ENCODE peak calls at places on chromosomes 1 and 21, in five cellular contexts. One of them, this sample, is unnamed.

GRCh38 chr21:31293986-31294385 is 50.1 kb downstream of the TIAM1 start:
- DNase-seq in nucleus accumbens: no peak
- DNase-seq in NCI-H1436: no peak
- DNase-seq in aorta: no peak
- DNase-seq in fibroblast of lung: peak; percentile 98
- DNase-seq in this sample: no peak

GRCh38 chr1:224252466-224252865 is 69.4 kb downstream of the DEGS1 start:
- DNase-seq in NCI-H1436: no peak
- DNase-seq in nucleus accumbens: no peak
- DNase-seq in aorta: no peak
- DNase-seq in fibroblast of lung: peak; percentile 24
- DNase-seq in this sample: no peak

GRCh38 chr1:115113781-115114180 is 24.5 kb upstream of the TSPAN2 start:
- DNase-seq in nucleus accumbens: no peak
- DNase-seq in NCI-H1436: no peak
- DNase-seq in aorta: no peak
- DNase-seq in fibroblast of lung: peak; percentile 42
- DNase-seq in this sample: no peak

GRCh38 chr1:86992790-86993189 is 78.4 kb downstream of the HS2ST1 start:
- DNase-seq in NCI-H1436: no peak
- DNase-seq in nucleus accumbens: no peak
- DNase-seq in fibroblast of lung: no peak
- DNase-seq in aorta: no peak
- DNase-seq in this sample: no peak

GRCh38 chr21:32249551-32250280 is 29.1 kb downstream of the MIS18A start:
- DNase-seq in aorta: no peak
- DNase-seq in fibroblast of lung: no peak
- DNase-seq in NCI-H1436: no peak
- DNase-seq in nucleus accumbens: no peak
- DNase-seq in this sample: no peak

GRCh38 chr1:3956527-3957170 is 56.6 kb upstream of the C1orf174 start:
- DNase-seq in nucleus accumbens: no peak
- DNase-seq in fibroblast of lung: no peak
- DNase-seq in NCI-H1436: no peak
- DNase-seq in aorta: no peak
- DNase-seq in this sample: no peak

GRCh38 chr1:118326960-118327629 is 142.1 kb upstream of the SPAG17 start:
- DNase-seq in aorta: no peak
- DNase-seq in fibroblast of lung: no peak
- DNase-seq in nucleus accumbens: no peak
- DNase-seq in NCI-H1436: no peak
- DNase-seq in this sample: no peak

GRCh38 chr1:4324621-4325020 is 329.8 kb upstream of the AJAP1 start:
- DNase-seq in aorta: no peak
- DNase-seq in NCI-H1436: no peak
- DNase-seq in nucleus accumbens: no peak
- DNase-seq in fibroblast of lung: no peak
- DNase-seq in this sample: no peak

GRCh38 chr1:65531972-65532570 is 111.6 kb downstream of the LEPR start:
- DNase-seq in NCI-H1436: no peak
- DNase-seq in aorta: no peak
- DNase-seq in nucleus accumbens: no peak
- DNase-seq in fibroblast of lung: no peak
- DNase-seq in this sample: no peak

GRCh38 chr21:38815060-38815405 is 9.3 kb downstream of the ETS2 start:
- DNase-seq in fibroblast of lung: peak; percentile 88
- DNase-seq in aorta: no peak
- DNase-seq in nucleus accumbens: no peak
- DNase-seq in NCI-H1436: no peak
- DNase-seq in this sample: no peak

GRCh38 chr1:13871413-13871812 is 171.4 kb downstream of the PRDM2 start:
- DNase-seq in aorta: no peak
- DNase-seq in nucleus accumbens: no peak
- DNase-seq in NCI-H1436: no peak
- DNase-seq in fibroblast of lung: no peak
- DNase-seq in this sample: no peak

GRCh38 chr1:85406887-85407593 is 57.9 kb downstream of the DDAH1 start:
- DNase-seq in nucleus accumbens: peak; percentile 52
- DNase-seq in NCI-H1436: no peak
- DNase-seq in fibroblast of lung: peak; percentile 97
- DNase-seq in aorta: no peak
- DNase-seq in this sample: no peak

GRCh38 chr1:45395051-45395450 is 54.8 kb upstream of the MUTYH start:
- DNase-seq in fibroblast of lung: no peak
- DNase-seq in NCI-H1436: no peak
- DNase-seq in nucleus accumbens: no peak
- DNase-seq in aorta: no peak
- DNase-seq in this sample: no peak

GRCh38 chr1:8122477-8123407 is 96.6 kb upstream of the ERRFI1 start:
- DNase-seq in NCI-H1436: no peak
- DNase-seq in nucleus accumbens: no peak
- DNase-seq in fibroblast of lung: peak; percentile 79
- DNase-seq in aorta: no peak
- DNase-seq in this sample: no peak

GRCh38 chr1:86137458-86137857 is 19.1 kb downstream of the COL24A1 start:
- DNase-seq in NCI-H1436: no peak
- DNase-seq in fibroblast of lung: peak; percentile 98
- DNase-seq in nucleus accumbens: no peak
- DNase-seq in aorta: no peak
- DNase-seq in this sample: no peak

GRCh38 chr1:53733975-53734649 is 4.9 kb downstream of the GLIS1 start:
- DNase-seq in NCI-H1436: no peak
- DNase-seq in nucleus accumbens: no peak
- DNase-seq in fibroblast of lung: peak; percentile 88
- DNase-seq in aorta: no peak
- DNase-seq in this sample: no peak

GRCh38 chr21:35579520-35580293 is 480.6 kb downstream of the SETD4 start:
- DNase-seq in fibroblast of lung: peak; percentile 32
- DNase-seq in NCI-H1436: no peak
- DNase-seq in aorta: no peak
- DNase-seq in nucleus accumbens: no peak
- DNase-seq in this sample: no peak

GRCh38 chr1:237760981-237761380 is 129.7 kb downstream of the ZP4 start:
- DNase-seq in nucleus accumbens: no peak
- DNase-seq in NCI-H1436: no peak
- DNase-seq in fibroblast of lung: no peak
- DNase-seq in aorta: no peak
- DNase-seq in this sample: no peak

GRCh38 chr1:71640131-71640530 is 559.3 kb upstream of the ZRANB2 start:
- DNase-seq in nucleus accumbens: no peak
- DNase-seq in aorta: no peak
- DNase-seq in NCI-H1436: no peak
- DNase-seq in fibroblast of lung: no peak
- DNase-seq in this sample: no peak

GRCh38 chr1:12454406-12455391 is 163.3 kb downstream of the DHRS3 start:
- DNase-seq in nucleus accumbens: no peak
- DNase-seq in aorta: no peak
- DNase-seq in NCI-H1436: no peak
- DNase-seq in fibroblast of lung: peak; percentile 94
- DNase-seq in this sample: no peak

GRCh38 chr1:174074757-174075156 is 52.6 kb upstream of the RC3H1 start:
- DNase-seq in fibroblast of lung: peak; percentile 30
- DNase-seq in nucleus accumbens: no peak
- DNase-seq in aorta: no peak
- DNase-seq in NCI-H1436: peak; percentile 20
- DNase-seq in this sample: no peak

GRCh38 chr1:228459091-228459993 is 27.8 kb upstream of the RNF187 start:
- DNase-seq in nucleus accumbens: peak; percentile 64
- DNase-seq in NCI-H1436: peak; percentile 78
- DNase-seq in fibroblast of lung: peak; percentile 75
- DNase-seq in aorta: peak; percentile 86
- DNase-seq in this sample: peak; percentile 15

GRCh38 chr1:29123871-29124365 is at the start of gene TMEM200B:
- DNase-seq in fibroblast of lung: no peak
- DNase-seq in aorta: peak; percentile 83
- DNase-seq in NCI-H1436: no peak
- DNase-seq in nucleus accumbens: no peak
- DNase-seq in this sample: no peak

GRCh38 chr1:46616277-46617107 is at the start of gene MOB3C:
- DNase-seq in NCI-H1436: no peak
- DNase-seq in aorta: peak; percentile 95
- DNase-seq in fibroblast of lung: peak; percentile 85
- DNase-seq in nucleus accumbens: peak; percentile 72
- DNase-seq in this sample: peak; percentile 65

GRCh38 chr1:41378999-41379740 is 17.9 kb downstream of the FOXO6 start:
- DNase-seq in NCI-H1436: peak; percentile 76
- DNase-seq in nucleus accumbens: no peak
- DNase-seq in aorta: no peak
- DNase-seq in fibroblast of lung: no peak
- DNase-seq in this sample: no peak

GRCh38 chr1:37634554-37635308 is at the start of gene RSPO1:
- DNase-seq in fibroblast of lung: peak; percentile 15
- DNase-seq in aorta: peak; percentile 80
- DNase-seq in nucleus accumbens: no peak
- DNase-seq in NCI-H1436: no peak
- DNase-seq in this sample: no peak

GRCh38 chr21:42424848-42425602 is 21.3 kb downstream of the UBASH3A start:
- DNase-seq in aorta: no peak
- DNase-seq in nucleus accumbens: no peak
- DNase-seq in NCI-H1436: no peak
- DNase-seq in fibroblast of lung: no peak
- DNase-seq in this sample: no peak

GRCh38 chr1:204709960-204710912 is 24.7 kb upstream of the LRRN2 start:
- DNase-seq in NCI-H1436: no peak
- DNase-seq in fibroblast of lung: no peak
- DNase-seq in aorta: no peak
- DNase-seq in nucleus accumbens: no peak
- DNase-seq in this sample: no peak

GRCh38 chr1:220527279-220528048 is 472 bp upstream of the MARK1 start:
- DNase-seq in nucleus accumbens: peak; percentile 68
- DNase-seq in fibroblast of lung: peak; percentile 34
- DNase-seq in aorta: peak; percentile 82
- DNase-seq in NCI-H1436: peak; percentile 74
- DNase-seq in this sample: peak; percentile 13

GRCh38 chr1:30191154-30191702 is 532.2 kb downstream of the MATN1 start:
- DNase-seq in nucleus accumbens: no peak
- DNase-seq in fibroblast of lung: peak; percentile 88
- DNase-seq in NCI-H1436: no peak
- DNase-seq in aorta: peak; percentile 76
- DNase-seq in this sample: no peak

GRCh38 chr1:143619851-143620250 is 351.9 kb downstream of the FAM72C start:
- DNase-seq in nucleus accumbens: no peak
- DNase-seq in aorta: no peak
- DNase-seq in NCI-H1436: no peak
- DNase-seq in fibroblast of lung: no peak
- DNase-seq in this sample: no peak

GRCh38 chr1:160293020-160293968 is 8.4 kb upstream of the PEX19 start:
- DNase-seq in NCI-H1436: no peak
- DNase-seq in aorta: no peak
- DNase-seq in nucleus accumbens: no peak
- DNase-seq in fibroblast of lung: no peak
- DNase-seq in this sample: no peak

GRCh38 chr1:67723620-67724019 is 38.6 kb downstream of the GADD45A start:
- DNase-seq in NCI-H1436: no peak
- DNase-seq in fibroblast of lung: peak; percentile 87
- DNase-seq in nucleus accumbens: no peak
- DNase-seq in aorta: no peak
- DNase-seq in this sample: no peak